ENCODE peak calls at places on chromosomes 1 and 21, in seven cellular contexts. R is Daoy; F is COR-L47; M is RWPE1; N is activated naive CD4-positive, alpha-beta T cell treated with anti-CD3 and anti-CD28 coated beads, Interleukin-2, amount 50 U/mL, for 72 hours; W is activated CD8-positive, alpha-beta memory T cell treated with anti-CD3 and anti-CD28 coated beads, Interleukin-2, amount 50 U/mL, for 48 hours; B is mammary epithelial cell. T is an unnamed sample.
A peak's percentile ranks its signal among the peaks of the same experiment; 100 is the strongest.

GRCh38 chr1:48245106-48245505 is 22.6 kb downstream of the SLC5A9 start:
- DNase-seq in N (no peak), W (no peak), M (no peak), R (no peak), B (no peak), F (no peak), T (no peak)

GRCh38 chr1:921011-921837 is 2.5 kb upstream of the SAMD11 start:
- DNase-seq in R (peak; percentile 87), N (no peak), B (peak; percentile 60), M (peak; percentile 70), W (no peak), F (peak; percentile 86), T (peak; percentile 63)

GRCh38 chr1:22778842-22779520 is 68.3 kb downstream of the EPHB2 start:
- DNase-seq in M (no peak), R (no peak), B (no peak), W (no peak), N (no peak), F (no peak), T (no peak)

GRCh38 chr1:174445817-174446216 is 1.9 kb upstream of the GPR52 start:
- DNase-seq in W (no peak), M (no peak), F (no peak), R (no peak), N (no peak), B (no peak), T (peak; percentile 40)

GRCh38 chr1:41314781-41315481 is 46.3 kb upstream of the FOXO6 start:
- DNase-seq in W (peak; percentile 23), F (no peak), N (no peak), M (no peak), R (no peak), B (no peak), T (no peak)

GRCh38 chr1:181077576-181078242 is 10.8 kb upstream of the IER5 start:
- DNase-seq in B (no peak), W (no peak), M (no peak), R (peak; percentile 38), F (no peak), N (no peak), T (no peak)

GRCh38 chr1:36482724-36483388 is at the start of gene CSF3R:
- DNase-seq in N (no peak), R (no peak), B (no peak), M (no peak), F (no peak), W (no peak), T (no peak)

GRCh38 chr21:42849759-42850412 is 29.5 kb downstream of the WDR4 start:
- DNase-seq in B (no peak), N (no peak), M (no peak), W (no peak), R (no peak), F (no peak), T (no peak)

GRCh38 chr1:24411963-24412362 is 1.6 kb downstream of the STPG1 start:
- DNase-seq in M (no peak), R (peak; percentile 29), N (no peak), B (peak; percentile 42), W (no peak), F (no peak), T (no peak)

GRCh38 chr1:192974701-192975100 is 84.5 kb downstream of the UCHL5 start:
- DNase-seq in W (no peak), B (peak; percentile 48), R (no peak), F (no peak), N (no peak), M (peak; percentile 73), T (no peak)

GRCh38 chr1:4752059-4752458 is 97.7 kb downstream of the AJAP1 start:
- DNase-seq in F (no peak), R (no peak), W (no peak), N (no peak), B (no peak), M (no peak), T (no peak)

GRCh38 chr1:161098161-161099068 is at the start of gene KLHDC9:
- DNase-seq in M (peak; percentile 82), F (peak; percentile 85), W (peak; percentile 85), N (peak; percentile 71), B (peak; percentile 67), R (peak; percentile 80), T (peak; percentile 91)

GRCh38 chr21:44703731-44704635 is 7.0 kb downstream of the KRTAP10-12 start:
- DNase-seq in W (peak; percentile 42), N (no peak), B (no peak), R (no peak), F (no peak), M (no peak), T (no peak)

GRCh38 chr1:239778221-239778813 is 313.4 kb upstream of the FMN2 start:
- DNase-seq in M (no peak), F (no peak), N (no peak), R (no peak), W (no peak), B (no peak), T (no peak)

GRCh38 chr1:244445320-244446181 is 6.2 kb downstream of the ADSS2 start:
- DNase-seq in F (no peak), M (no peak), W (no peak), N (no peak), B (no peak), R (no peak), T (no peak)

GRCh38 chr21:15071012-15071411 is 6.2 kb upstream of the NRIP1 start:
- DNase-seq in F (no peak), B (no peak), R (no peak), M (no peak), W (no peak), N (no peak), T (no peak)

GRCh38 chr1:175394739-175395138 is 202.2 kb upstream of the KIAA0040 start:
- DNase-seq in W (no peak), F (no peak), N (no peak), B (no peak), M (no peak), R (peak; percentile 59), T (peak; percentile 25)

GRCh38 chr1:183604811-183605210 is 14.6 kb upstream of the NCF2 start:
- DNase-seq in F (no peak), R (no peak), N (no peak), B (no peak), M (no peak), W (no peak), T (no peak)

GRCh38 chr1:20233866-20234265 is 47.5 kb upstream of the PLA2G2C start:
- DNase-seq in B (peak; percentile 46), N (no peak), F (no peak), W (no peak), M (no peak), R (no peak), T (no peak)

GRCh38 chr1:3668148-3668547 is 15.8 kb downstream of the TP73 start:
- DNase-seq in N (no peak), M (no peak), W (no peak), R (no peak), F (no peak), B (no peak), T (no peak)

GRCh38 chr1:197471248-197472035 is 203.4 kb downstream of the CRB1 start:
- DNase-seq in W (no peak), M (no peak), F (peak; percentile 83), B (no peak), R (no peak), N (no peak), T (peak; percentile 2)

GRCh38 chr21:15061284-15061683 is 3.5 kb downstream of the NRIP1 start:
- DNase-seq in W (no peak), M (no peak), F (no peak), N (no peak), R (no peak), B (no peak), T (no peak)

GRCh38 chr1:2493218-2493617 is 17.1 kb downstream of the PLCH2 start:
- DNase-seq in B (no peak), M (no peak), F (no peak), R (no peak), N (no peak), W (no peak), T (no peak)

GRCh38 chr1:112868191-112868590 is 87.8 kb downstream of the SLC16A1 start:
- DNase-seq in N (no peak), R (no peak), B (no peak), F (no peak), M (no peak), W (no peak), T (no peak)

GRCh38 chr1:203306970-203307541 is 1.7 kb downstream of the BTG2 start:
- DNase-seq in F (no peak), W (peak; percentile 79), B (peak; percentile 35), R (no peak), N (peak; percentile 46), M (no peak), T (no peak)

GRCh38 chr1:18578271-18578670 is 52.4 kb upstream of the PAX7 start:
- DNase-seq in R (peak; percentile 54), N (no peak), B (no peak), F (no peak), W (no peak), M (no peak), T (no peak)

GRCh38 chr1:247118946-247119446 is 14.8 kb upstream of the ZNF669 start:
- DNase-seq in M (no peak), R (no peak), B (no peak), N (no peak), F (peak; percentile 32), W (peak; percentile 70), T (peak; percentile 75)

GRCh38 chr1:40870135-40870728 is 8.1 kb upstream of the CITED4 start:
- DNase-seq in W (no peak), F (no peak), M (no peak), R (no peak), B (peak; percentile 68), N (no peak), T (no peak)

GRCh38 chr1:204384636-204385354 is 25.1 kb upstream of the PLEKHA6 start:
- DNase-seq in M (peak; percentile 51), F (no peak), N (no peak), R (peak; percentile 64), W (peak; percentile 36), B (peak; percentile 27), T (no peak)

GRCh38 chr1:234616644-234617043 is 6.7 kb upstream of the IRF2BP2 start:
- DNase-seq in F (no peak), R (no peak), M (no peak), W (no peak), B (no peak), N (no peak), T (no peak)

GRCh38 chr1:54275349-54275748 is 75.4 kb downstream of the MRPL37 start:
- DNase-seq in W (no peak), R (peak; percentile 57), N (no peak), M (no peak), F (no peak), B (no peak), T (no peak)

GRCh38 chr1:19824541-19824940 is 9.5 kb upstream of the RNF186 start:
- DNase-seq in W (no peak), B (no peak), R (no peak), F (no peak), N (no peak), M (no peak), T (no peak)

GRCh38 chr1:33986389-33987095 is 122.7 kb downstream of the HMGB4 start:
- DNase-seq in M (peak; percentile 8), N (no peak), R (peak; percentile 62), F (no peak), B (no peak), W (no peak), T (no peak)

GRCh38 chr1:229940689-229941088 is 126.3 kb upstream of the GALNT2 start:
- DNase-seq in N (no peak), F (no peak), B (no peak), M (no peak), R (peak; percentile 75), W (no peak), T (no peak)

GRCh38 chr1:155562581-155563376 is at the start of gene ASH1L:
- DNase-seq in W (peak; percentile 95), B (peak; percentile 93), R (peak; percentile 96), M (peak; percentile 94), F (peak; percentile 88), N (peak; percentile 89), T (peak; percentile 96)

GRCh38 chr1:183180634-183181056 is 5.4 kb upstream of the LAMC2 start:
- DNase-seq in B (peak; percentile 96), M (peak; percentile 55), R (peak; percentile 96), W (no peak), F (no peak), N (no peak), T (no peak)

GRCh38 chr21:31132574-31133242 is 94.4 kb upstream of the KRTAP19-8 start:
- DNase-seq in B (no peak), M (no peak), F (no peak), W (no peak), R (no peak), N (peak; percentile 64), T (no peak)

GRCh38 chr1:11790880-11791715 is 14.7 kb downstream of the MTHFR start:
- DNase-seq in N (no peak), B (peak; percentile 67), R (peak; percentile 87), W (no peak), M (peak; percentile 52), F (no peak), T (no peak)

T was measured in NCI-H146.